ENCODE peak calls at places on chromosomes 3 and 15, in ten cellular contexts. Z, W, U, N, F, S, H, V, E and Q are unnamed samples.

GRCh38 chr3:182533394-182533793 is 259.9 kb upstream of the ATP11B start:
- DNase-seq in W (peak; percentile 5), U (peak; percentile 91), H (peak; percentile 1), Z (peak; percentile 60), E (no peak), S (no peak), F (no peak), N (no peak), V (peak; percentile 8), Q (no peak)

GRCh38 chr15:90031231-90031791 is 30.2 kb downstream of the ZNF710 start:
- DNase-seq in N (no peak), E (peak; percentile 71), S (peak; percentile 35), W (peak; percentile 36), Z (no peak), V (peak; percentile 30), H (no peak), U (no peak), F (no peak), Q (no peak)

GRCh38 chr3:171548918-171549317 is 88.7 kb upstream of the TNIK start:
- DNase-seq in E (no peak), U (no peak), F (no peak), S (no peak), N (no peak), W (no peak), H (no peak), Z (no peak), V (no peak), Q (no peak)

GRCh38 chr3:62569609-62570008 is 196.3 kb upstream of the FEZF2 start:
- DNase-seq in V (no peak), E (no peak), F (no peak), S (no peak), Z (no peak), W (no peak), N (no peak), H (no peak), U (no peak), Q (no peak)

GRCh38 chr3:112446343-112446742 is 52.9 kb downstream of the BTLA start:
- DNase-seq in E (no peak), V (no peak), U (no peak), F (no peak), S (no peak), N (no peak), Z (no peak), H (no peak), W (peak; percentile 50), Q (no peak)

GRCh38 chr3:102158080-102158756 is 276.6 kb upstream of the ZPLD1 start:
- DNase-seq in W (peak; percentile 74), E (no peak), F (no peak), V (no peak), U (no peak), S (no peak), Z (no peak), N (no peak), H (no peak), Q (no peak)

GRCh38 chr15:85582076-85582718 is 201.8 kb downstream of the AKAP13 start:
- DNase-seq in H (no peak), U (no peak), V (no peak), Z (no peak), F (no peak), S (peak; percentile 51), N (no peak), W (no peak), E (no peak), Q (no peak)

GRCh38 chr3:23431759-23432158 is 228.6 kb downstream of the UBE2E2 start:
- DNase-seq in U (no peak), N (no peak), F (no peak), H (no peak), W (no peak), Z (no peak), V (no peak), S (no peak), E (no peak), Q (no peak)

GRCh38 chr3:113157408-113157980 is 53.9 kb upstream of the BOC start:
- DNase-seq in E (no peak), V (no peak), N (no peak), U (no peak), W (no peak), Z (no peak), S (no peak), H (no peak), F (no peak), Q (no peak)

GRCh38 chr15:90592144-90592887 is 62.6 kb downstream of the CRTC3 start:
- DNase-seq in W (peak; percentile 9), Z (no peak), E (no peak), V (no peak), F (no peak), H (peak; percentile 77), N (no peak), U (no peak), S (no peak), Q (no peak)

GRCh38 chr3:143820466-143821221 is 27.6 kb downstream of the SLC9A9 start:
- DNase-seq in S (no peak), N (no peak), V (no peak), Z (no peak), F (no peak), E (no peak), W (no peak), H (no peak), U (no peak), Q (no peak)

GRCh38 chr3:157226173-157226847 is 66.4 kb upstream of the CCNL1 start:
- DNase-seq in S (no peak), Z (no peak), H (no peak), F (no peak), V (no peak), N (no peak), U (no peak), W (no peak), E (no peak), Q (no peak)